ENCODE peak calls at places on chromosomes 6 and 20, in ten cellular contexts. H is cardiac muscle cell; E is thoracic aorta; C is psoas muscle; S is upper lobe of right lung; I is left ventricle myocardium inferior; N is CD8-positive, alpha-beta memory T cell; L is MM.1S; Z is tibial nerve; K is DND-41. R is an unnamed sample.
A peak's percentile ranks its signal among the peaks of the same experiment; 100 is the strongest.

GRCh38 chr20:46348231-46348803 is 40.0 kb upstream of the CDH22 start:
- DNase-seq in S (no peak), L (no peak), I (no peak), N (no peak), H (peak; percentile 67), K (no peak), C (no peak), E (no peak), Z (peak; percentile 27), R (no peak)

GRCh38 chr20:5834436-5835005 is 84.3 kb downstream of the SHLD1 start:
- DNase-seq in L (no peak), S (no peak), K (no peak), C (no peak), E (no peak), Z (no peak), I (no peak), N (no peak), H (no peak), R (no peak)

GRCh38 chr20:5920581-5920980 is 29.8 kb downstream of the TRMT6 start:
- DNase-seq in L (no peak), K (no peak), E (no peak), N (no peak), Z (no peak), H (no peak), C (no peak), S (no peak), I (no peak), R (no peak)

GRCh38 chr6:39228992-39229767 is at the start of gene KCNK5:
- DNase-seq in E (peak; percentile 15), S (peak; percentile 94), C (peak; percentile 80), I (peak; percentile 64), L (peak; percentile 59), K (peak; percentile 53), H (peak; percentile 67), N (peak; percentile 59), Z (peak; percentile 70), R (peak; percentile 44)

GRCh38 chr6:83884523-83884922 is 25.0 kb downstream of the CYB5R4 start:
- DNase-seq in S (no peak), Z (no peak), H (peak; percentile 68), N (no peak), I (no peak), K (no peak), L (peak; percentile 62), E (no peak), C (no peak), R (no peak)

GRCh38 chr20:2798814-2799213 is 1.6 kb downstream of the CPXM1 start:
- DNase-seq in I (no peak), C (no peak), L (no peak), N (no peak), H (peak; percentile 27), E (no peak), Z (no peak), S (no peak), K (no peak), R (no peak)

GRCh38 chr6:19450651-19451050 is 386.5 kb upstream of the ID4 start:
- DNase-seq in E (no peak), C (no peak), S (no peak), I (no peak), K (no peak), Z (no peak), L (no peak), N (no peak), H (no peak), R (no peak)

GRCh38 chr6:42766163-42766670 is 15.6 kb upstream of the BICRAL start:
- DNase-seq in S (no peak), C (peak; percentile 72), N (no peak), L (no peak), H (no peak), E (no peak), K (no peak), I (no peak), Z (no peak), R (no peak)

GRCh38 chr20:56631990-56632327 is 2.9 kb downstream of the TFAP2C start:
- DNase-seq in I (no peak), H (no peak), N (no peak), E (no peak), Z (no peak), C (no peak), S (no peak), K (no peak), L (no peak), R (no peak)

GRCh38 chr6:13359287-13359686 is 30.9 kb upstream of the TBC1D7 start:
- DNase-seq in S (no peak), Z (no peak), L (no peak), K (no peak), I (no peak), H (no peak), N (no peak), E (no peak), C (no peak), R (no peak)

GRCh38 chr6:18216411-18216810 is 47.9 kb downstream of the DEK start:
- DNase-seq in Z (no peak), E (no peak), H (peak; percentile 26), I (no peak), K (no peak), N (no peak), S (no peak), L (no peak), C (no peak), R (no peak)

GRCh38 chr6:32047855-32048766 is 9.9 kb downstream of the CYP21A2 start:
- DNase-seq in K (peak; percentile 58), L (peak; percentile 50), I (peak; percentile 72), S (peak; percentile 80), E (no peak), Z (peak; percentile 68), C (peak; percentile 86), H (peak; percentile 71), N (peak; percentile 48), R (peak; percentile 50)

DNA sequence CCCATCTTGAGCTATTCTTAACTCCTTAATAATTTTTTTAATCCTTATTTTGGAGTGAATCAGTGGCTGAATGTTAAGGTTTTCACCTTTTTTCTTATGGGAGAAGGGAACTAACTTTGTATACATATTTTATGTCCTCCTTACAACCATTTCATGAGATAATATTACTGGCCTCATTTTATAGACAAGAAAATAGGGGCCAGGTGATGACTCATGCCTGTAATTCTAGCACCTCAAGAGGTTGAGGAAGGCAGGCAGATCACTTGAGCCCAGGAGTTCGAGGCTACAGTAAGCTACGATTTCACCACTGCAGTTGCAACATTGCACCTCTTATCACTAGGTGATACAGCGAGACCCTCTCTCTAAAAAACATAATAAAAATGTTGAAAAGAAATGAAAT is 128.7 kb downstream of the TMEM242 start:
- DNase-seq in Z (no peak), K (no peak), L (no peak), S (no peak), I (no peak), H (peak; percentile 16), N (no peak), C (no peak), E (no peak), R (no peak)
- H3K36me3 ChIP-seq in Z (peaks cover 87% of the 10 kb centered on the region), K (peaks cover 89% of the 10 kb centered on the region), L (no peaks in the 10 kb centered on the region), S (peaks cover 65% of the 10 kb centered on the region), I (peaks cover 64% of the 10 kb centered on the region), H (peaks cover 41% of the 10 kb centered on the region), N (peaks cover 34% of the 10 kb centered on the region), C (no peaks in the 10 kb centered on the region), E (peaks cover 32% of the 10 kb centered on the region), R (peaks cover 8% of the 10 kb centered on the region)

DNA sequence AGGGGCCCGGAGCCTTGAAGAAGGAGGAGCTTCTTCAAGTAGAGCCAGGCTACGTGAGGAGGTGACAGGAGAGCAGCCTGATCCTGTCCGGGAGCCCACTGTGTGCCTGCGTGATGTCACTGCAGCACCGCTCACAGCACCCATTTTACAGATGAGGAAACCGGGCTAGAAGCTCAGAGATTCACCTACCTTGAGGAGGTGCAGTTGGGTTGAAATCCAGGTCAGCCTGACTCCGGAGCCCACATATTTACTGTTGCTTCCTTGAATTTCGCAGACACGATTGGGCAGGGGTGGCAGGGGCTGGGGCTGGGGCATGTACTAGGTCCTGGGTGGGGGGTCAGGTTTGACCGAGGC is 12.5 kb downstream of the VSTM2L start:
- DNase-seq in H (no peak), C (no peak), N (no peak), E (no peak), S (no peak), K (no peak), L (no peak), Z (no peak), I (no peak), R (no peak)
- H3K4me3 ChIP-seq in H (peak overlapping the region; percentile 19), C (peak overlapping the region; percentile 13), N (no peak overlapping the region), E (peak overlapping the region; percentile 62), S (no peak overlapping the region), K (no peak overlapping the region), L (no peak overlapping the region), Z (no peak overlapping the region), I (peak overlapping the region; percentile 41), R (no peak overlapping the region)

DNA sequence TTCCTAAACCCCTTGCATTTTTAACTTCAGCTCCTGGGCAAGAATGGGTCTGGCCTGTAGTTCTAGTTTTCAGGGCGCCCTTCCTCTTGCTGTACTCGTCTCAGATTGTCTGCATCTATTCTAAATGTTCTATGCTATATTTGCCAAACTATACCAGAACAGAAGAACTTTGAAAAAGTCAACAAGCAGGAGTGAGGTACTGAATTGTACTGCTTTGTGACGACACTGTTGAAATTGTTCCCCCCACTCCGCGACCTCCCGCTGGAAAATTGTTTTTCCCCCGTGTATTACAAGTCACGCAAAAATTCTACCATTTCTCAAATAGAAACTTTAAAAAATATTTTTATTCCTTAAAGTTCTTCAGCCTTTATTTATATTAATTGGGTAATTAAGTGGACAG is 73.9 kb downstream of the CBFA2T2 start:
- DNase-seq in I (no peak), S (no peak), C (no peak), L (no peak), H (no peak), K (no peak), Z (no peak), E (no peak), N (no peak), R (no peak)
- H3K4me1 ChIP-seq in I (peaks cover 47% of the 10 kb centered on the region), S (peaks cover 12% of the 10 kb centered on the region), C (peaks cover 22% of the 10 kb centered on the region), L (peaks cover 4% of the 10 kb centered on the region), H (peaks cover 42% of the 10 kb centered on the region), K (no peaks in the 10 kb centered on the region), Z (peaks cover 19% of the 10 kb centered on the region), E (peaks cover 24% of the 10 kb centered on the region), N (no peaks in the 10 kb centered on the region), R (no peaks in the 10 kb centered on the region)

GRCh38 chr6:116444575-116444974 is 16.6 kb upstream of the CALHM6 start:
- DNase-seq in K (no peak), Z (no peak), N (no peak), S (no peak), I (no peak), L (no peak), E (no peak), H (no peak), C (no peak), R (no peak)

GRCh38 chr6:116447496-116448011 is 13.6 kb upstream of the CALHM6 start:
- DNase-seq in S (no peak), K (no peak), Z (no peak), E (no peak), N (no peak), I (no peak), H (peak; percentile 99), C (no peak), L (peak; percentile 22), R (no peak)

GRCh38 chr6:116444991-116445566 is 16.1 kb upstream of the CALHM6 start:
- DNase-seq in C (no peak), K (peak; percentile 53), N (no peak), S (no peak), Z (no peak), I (no peak), L (peak; percentile 72), H (no peak), E (no peak), R (no peak)

GRCh38 chr6:116446399-116446798 is 14.8 kb upstream of the CALHM6 start:
- DNase-seq in H (peak; percentile 30), K (no peak), Z (no peak), N (no peak), L (peak; percentile 27), S (no peak), C (no peak), E (no peak), I (no peak), R (no peak)

GRCh38 chr6:116447052-116447451 is 14.1 kb upstream of the CALHM6 start:
- DNase-seq in E (no peak), I (no peak), Z (no peak), C (no peak), S (no peak), H (peak; percentile 55), N (no peak), K (no peak), L (no peak), R (no peak)
- H3K36me3 ChIP-seq in E (no peaks in the 10 kb centered on the region), I (no peaks in the 10 kb centered on the region), Z (no peaks in the 10 kb centered on the region), C (no peaks in the 10 kb centered on the region), S (no peaks in the 10 kb centered on the region), H (no peaks in the 10 kb centered on the region), N (no peaks in the 10 kb centered on the region), K (no peaks in the 10 kb centered on the region), L (no peaks in the 10 kb centered on the region), R (no peaks in the 10 kb centered on the region)